ENCODE peak calls at places on chromosomes 4 and X, in nine cellular contexts. E, W, O, Y, Z, F, K, I and D are unnamed samples. For H3K36me3 and H3K27me3, the result is how much of the 10 kb centered on the place peaks cover.

GRCh38 chrX:14864626-14865025 is 8.2 kb downstream of the FANCB start:
- DNase-seq in E (no peak), W (no peak), O (no peak), Y (no peak), Z (no peak), F (no peak), K (no peak), I (no peak), D (no peak)

GRCh38 chr4:15670576-15670975 is 11.1 kb upstream of the FAM200B start:
- DNase-seq in E (no peak), W (no peak), O (no peak), Y (no peak), Z (no peak), F (no peak), K (no peak), I (no peak), D (no peak)

GRCh38 chr4:116386856-116387255 is 698.5 kb downstream of the TRAM1L1 start:
- DNase-seq in E (no peak), W (no peak), O (no peak), Y (no peak), Z (no peak), F (no peak), K (no peak), I (no peak), D (no peak)

GRCh38 chrX:21764043-21764442 is 6.1 kb upstream of the SMPX start:
- DNase-seq in E (no peak), W (no peak), O (no peak), Y (no peak), Z (no peak), F (no peak), K (no peak), I (no peak), D (no peak)

GRCh38 chr4:103026868-103027267 is 7.4 kb upstream of the SLC9B1 start:
- DNase-seq in E (no peak), W (no peak), O (no peak), Y (no peak), Z (no peak), F (no peak), K (no peak), I (no peak), D (no peak)

GRCh38 chrX:17597836-17598434 is 139.4 kb upstream of the SCML1 start:
- DNase-seq in E (no peak), W (no peak), O (no peak), Y (peak), Z (peak), F (no peak), K (peak), I (peak), D (peak)

GRCh38 chr4:112813790-112814189 is 176.8 kb downstream of the LARP7 start:
- DNase-seq in E (no peak), W (no peak), O (no peak), Y (no peak), Z (no peak), F (no peak), K (no peak), I (no peak), D (no peak)

GRCh38 chrX:13469963-13470679 is 99.3 kb upstream of the EGFL6 start:
- DNase-seq in E (no peak), W (no peak), O (no peak), Y (no peak), Z (no peak), F (no peak), K (no peak), I (peak), D (no peak)

GRCh38 chr4:169062861-169063197 is 52.8 kb upstream of the CBR4 start:
- DNase-seq in E (no peak), W (no peak), O (no peak), Y (no peak), Z (no peak), F (no peak), K (no peak), I (no peak), D (no peak)

GRCh38 chr4:25330905-25331816 is 18.6 kb downstream of the ZCCHC4 start:
- DNase-seq in E (no peak), W (no peak), O (no peak), Y (no peak), Z (no peak), F (no peak), K (no peak), I (no peak), D (no peak)

GRCh38 chr4:163949976-163950601 is 455.6 kb downstream of the TMA16 start:
- DNase-seq in E (no peak), W (no peak), O (peak), Y (no peak), Z (no peak), F (no peak), K (no peak), I (no peak), D (peak)

GRCh38 chr4:113739197-113739596 is 22.3 kb downstream of the CAMK2D start:
- DNase-seq in E (no peak), W (no peak), O (no peak), Y (no peak), Z (no peak), F (no peak), K (no peak), I (no peak), D (no peak)

GRCh38 chrX:19343085-19343461 is 654 bp upstream of the PDHA1 start:
- DNase-seq in E (no peak), W (no peak), O (no peak), Y (no peak), Z (no peak), F (peak), K (no peak), I (no peak), D (no peak)

GRCh38 chrX:150692296-150692695 is 900 bp upstream of the MTMR1 start:
- DNase-seq in E (no peak), W (no peak), O (no peak), Y (no peak), Z (no peak), F (no peak), K (no peak), I (no peak), D (no peak)

DNA sequence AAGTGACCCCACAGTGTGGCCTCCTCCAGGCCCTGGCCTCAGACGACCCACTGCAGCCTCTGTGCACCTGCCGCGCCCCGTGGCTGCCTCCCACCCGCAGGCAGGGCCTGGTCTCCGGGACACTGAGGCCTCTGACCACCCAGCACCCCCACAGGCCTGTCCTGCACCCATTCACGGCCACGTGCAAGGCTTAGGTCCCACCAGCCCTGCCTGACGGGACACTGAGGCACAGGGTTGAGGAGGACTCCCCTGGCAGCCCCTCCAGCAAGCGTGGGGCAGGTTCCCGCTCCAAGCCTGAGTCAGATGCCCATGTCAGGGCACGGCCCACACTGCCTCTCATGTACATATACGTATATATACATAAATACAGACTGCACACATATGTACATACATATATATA is 23.5 kb downstream of the NELFA start:
- DNase-seq in E (no peak), W (no peak), O (no peak), Y (no peak), Z (no peak), F (no peak), K (no peak), I (no peak), D (no peak)
- H3K36me3 ChIP-seq in E (under half), W (half or more), O (under half), Y (half or more), Z (under half), F (under half), K (under half), I (under half), D (half or more)

GRCh38 chr4:72567821-72568620 is 1.0 kb downstream of the ADAMTS3 start:
- DNase-seq in E (peak), W (peak), O (peak), Y (peak), Z (peak), F (peak), K (peak), I (peak), D (peak)

GRCh38 chr4:72568959-72569718 is at the start of gene ADAMTS3:
- DNase-seq in E (peak), W (peak), O (peak), Y (no peak), Z (peak), F (peak), K (peak), I (peak), D (peak)

GRCh38 chr4:72566573-72566972 is 2.4 kb downstream of the ADAMTS3 start:
- DNase-seq in E (no peak), W (no peak), O (no peak), Y (no peak), Z (no peak), F (no peak), K (no peak), I (no peak), D (no peak)

GRCh38 chr4:72564789-72565188 is 4.2 kb downstream of the ADAMTS3 start:
- DNase-seq in E (no peak), W (no peak), O (no peak), Y (no peak), Z (no peak), F (no peak), K (no peak), I (no peak), D (no peak)

DNA sequence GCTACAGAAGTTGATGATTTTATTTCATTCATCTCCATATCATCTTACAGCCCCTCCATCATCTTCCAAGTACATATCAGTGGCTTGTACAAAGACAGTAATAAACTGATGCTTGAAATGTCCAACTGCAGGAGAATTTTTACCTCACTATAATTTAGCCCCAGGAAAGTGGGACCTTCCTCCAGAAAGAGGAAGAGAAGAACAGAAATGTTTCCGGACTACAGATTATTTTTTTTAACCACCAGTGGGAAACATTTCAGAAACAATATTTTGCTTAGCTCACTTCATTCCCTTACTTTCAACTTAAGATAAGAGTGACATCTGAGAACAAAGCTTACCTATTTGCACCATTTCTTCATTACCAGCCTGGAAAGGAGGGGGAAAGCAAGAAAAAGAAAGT is 2.0 kb downstream of the ADAMTS3 start:
- DNase-seq in E (no peak), W (no peak), O (no peak), Y (no peak), Z (no peak), F (no peak), K (no peak), I (peak), D (no peak)
- H3K27me3 ChIP-seq in E (under half), W (under half), O (under half), Y (under half), Z (under half), F (under half), K (under half), I (under half), D (under half)

GRCh38 chr4:6676722-6677558 is 16.7 kb upstream of the S100P start:
- DNase-seq in E (peak), W (no peak), O (no peak), Y (no peak), Z (no peak), F (no peak), K (no peak), I (no peak), D (no peak)
- H3K4me3 ChIP-seq in E (no peak), W (peak), O (no peak), Y (no peak), Z (no peak), F (no peak), K (no peak), I (no peak), D (no peak)

GRCh38 chr4:84786478-84786877 is 180.0 kb downstream of the WDFY3 start:
- DNase-seq in E (no peak), W (no peak), O (no peak), Y (no peak), Z (no peak), F (no peak), K (no peak), I (no peak), D (no peak)
- H3K36me3 ChIP-seq in E (under half), W (half or more), O (half or more), Y (half or more), Z (under half), F (under half), K (under half), I (under half), D (under half)